ENCODE peak calls at places on chromosomes 11 and 22, in nine cellular contexts. One of them, this sample, is unnamed.

GRCh38 chr22:36562261-36562835 is 33.4 kb upstream of the EIF3D start:
- DNase-seq in DMS53: peak
- DNase-seq in tibial nerve: no peak
- DNase-seq in T-helper 2 cell: no peak
- DNase-seq in stimulated activated CD4-positive, alpha-beta T cell treated with anti-CD3 and anti-CD28 coated beads, TNF-alpha, amount 100 ng/mL, for 48 hours: no peak
- DNase-seq in AG08395: peak
- DNase-seq in stimulated activated naive CD4-positive, alpha-beta T cell: no peak
- DNase-seq in lower leg skin: peak
- DNase-seq in HFFc6: peak
- DNase-seq in this sample: no peak

GRCh38 chr11:111905391-111905790 is 6.2 kb downstream of the CRYAB start:
- DNase-seq in DMS53: no peak
- DNase-seq in tibial nerve: no peak
- DNase-seq in T-helper 2 cell: no peak
- DNase-seq in stimulated activated CD4-positive, alpha-beta T cell treated with anti-CD3 and anti-CD28 coated beads, TNF-alpha, amount 100 ng/mL, for 48 hours: no peak
- DNase-seq in AG08395: no peak
- DNase-seq in stimulated activated naive CD4-positive, alpha-beta T cell: no peak
- DNase-seq in lower leg skin: no peak
- DNase-seq in HFFc6: no peak
- DNase-seq in this sample: no peak

GRCh38 chr11:126840201-126840886 is 160.2 kb downstream of the KIRREL3 start:
- DNase-seq in DMS53: no peak
- DNase-seq in tibial nerve: no peak
- DNase-seq in T-helper 2 cell: no peak
- DNase-seq in stimulated activated CD4-positive, alpha-beta T cell treated with anti-CD3 and anti-CD28 coated beads, TNF-alpha, amount 100 ng/mL, for 48 hours: no peak
- DNase-seq in AG08395: peak
- DNase-seq in stimulated activated naive CD4-positive, alpha-beta T cell: no peak
- DNase-seq in lower leg skin: no peak
- DNase-seq in HFFc6: peak
- DNase-seq in this sample: peak

GRCh38 chr22:43186272-43187170 is at the start of gene TTLL12:
- DNase-seq in DMS53: peak
- DNase-seq in tibial nerve: no peak
- DNase-seq in T-helper 2 cell: peak
- DNase-seq in stimulated activated CD4-positive, alpha-beta T cell treated with anti-CD3 and anti-CD28 coated beads, TNF-alpha, amount 100 ng/mL, for 48 hours: peak
- DNase-seq in AG08395: peak
- DNase-seq in stimulated activated naive CD4-positive, alpha-beta T cell: peak
- DNase-seq in lower leg skin: no peak
- DNase-seq in HFFc6: peak
- DNase-seq in this sample: peak

GRCh38 chr11:121552160-121552559 is 99.4 kb upstream of the SORL1-AS1 start:
- DNase-seq in DMS53: no peak
- DNase-seq in tibial nerve: no peak
- DNase-seq in T-helper 2 cell: no peak
- DNase-seq in stimulated activated CD4-positive, alpha-beta T cell treated with anti-CD3 and anti-CD28 coated beads, TNF-alpha, amount 100 ng/mL, for 48 hours: no peak
- DNase-seq in AG08395: no peak
- DNase-seq in stimulated activated naive CD4-positive, alpha-beta T cell: no peak
- DNase-seq in lower leg skin: no peak
- DNase-seq in HFFc6: no peak
- DNase-seq in this sample: peak

GRCh38 chr11:105609832-105610781 is at the start of gene GRIA4:
- DNase-seq in DMS53: peak
- DNase-seq in tibial nerve: peak
- DNase-seq in T-helper 2 cell: peak
- DNase-seq in stimulated activated CD4-positive, alpha-beta T cell treated with anti-CD3 and anti-CD28 coated beads, TNF-alpha, amount 100 ng/mL, for 48 hours: no peak
- DNase-seq in AG08395: peak
- DNase-seq in stimulated activated naive CD4-positive, alpha-beta T cell: no peak
- DNase-seq in lower leg skin: no peak
- DNase-seq in HFFc6: peak
- DNase-seq in this sample: no peak

GRCh38 chr11:59668950-59669610 is at the start of gene PATL1:
- DNase-seq in DMS53: peak
- DNase-seq in tibial nerve: peak
- DNase-seq in T-helper 2 cell: peak
- DNase-seq in stimulated activated CD4-positive, alpha-beta T cell treated with anti-CD3 and anti-CD28 coated beads, TNF-alpha, amount 100 ng/mL, for 48 hours: peak
- DNase-seq in AG08395: peak
- DNase-seq in stimulated activated naive CD4-positive, alpha-beta T cell: peak
- DNase-seq in lower leg skin: peak
- DNase-seq in HFFc6: peak
- DNase-seq in this sample: peak

GRCh38 chr11:67273260-67273990 is 7.2 kb downstream of the GRK2 start:
- DNase-seq in DMS53: no peak
- DNase-seq in tibial nerve: peak
- DNase-seq in T-helper 2 cell: no peak
- DNase-seq in stimulated activated CD4-positive, alpha-beta T cell treated with anti-CD3 and anti-CD28 coated beads, TNF-alpha, amount 100 ng/mL, for 48 hours: no peak
- DNase-seq in AG08395: no peak
- DNase-seq in stimulated activated naive CD4-positive, alpha-beta T cell: no peak
- DNase-seq in lower leg skin: no peak
- DNase-seq in HFFc6: no peak
- DNase-seq in this sample: no peak

GRCh38 chr11:73470036-73470624 is 93.9 kb downstream of the RELT start:
- DNase-seq in DMS53: no peak
- DNase-seq in tibial nerve: no peak
- DNase-seq in T-helper 2 cell: no peak
- DNase-seq in stimulated activated CD4-positive, alpha-beta T cell treated with anti-CD3 and anti-CD28 coated beads, TNF-alpha, amount 100 ng/mL, for 48 hours: no peak
- DNase-seq in AG08395: no peak
- DNase-seq in stimulated activated naive CD4-positive, alpha-beta T cell: no peak
- DNase-seq in lower leg skin: no peak
- DNase-seq in HFFc6: no peak
- DNase-seq in this sample: no peak

GRCh38 chr11:65452806-65453490 is 30.4 kb downstream of the NEAT1 start:
- DNase-seq in DMS53: peak
- DNase-seq in tibial nerve: peak
- DNase-seq in T-helper 2 cell: no peak
- DNase-seq in stimulated activated CD4-positive, alpha-beta T cell treated with anti-CD3 and anti-CD28 coated beads, TNF-alpha, amount 100 ng/mL, for 48 hours: no peak
- DNase-seq in AG08395: peak
- DNase-seq in stimulated activated naive CD4-positive, alpha-beta T cell: no peak
- DNase-seq in lower leg skin: no peak
- DNase-seq in HFFc6: peak
- DNase-seq in this sample: no peak

GRCh38 chr11:6570691-6571427 is 32.6 kb downstream of the RRP8 start:
- DNase-seq in DMS53: no peak
- DNase-seq in tibial nerve: no peak
- DNase-seq in T-helper 2 cell: no peak
- DNase-seq in stimulated activated CD4-positive, alpha-beta T cell treated with anti-CD3 and anti-CD28 coated beads, TNF-alpha, amount 100 ng/mL, for 48 hours: no peak
- DNase-seq in AG08395: no peak
- DNase-seq in stimulated activated naive CD4-positive, alpha-beta T cell: no peak
- DNase-seq in lower leg skin: no peak
- DNase-seq in HFFc6: no peak
- DNase-seq in this sample: no peak

GRCh38 chr11:495537-495931 is 11.5 kb downstream of the RNH1 start:
- DNase-seq in DMS53: peak
- DNase-seq in tibial nerve: no peak
- DNase-seq in T-helper 2 cell: no peak
- DNase-seq in stimulated activated CD4-positive, alpha-beta T cell treated with anti-CD3 and anti-CD28 coated beads, TNF-alpha, amount 100 ng/mL, for 48 hours: no peak
- DNase-seq in AG08395: no peak
- DNase-seq in stimulated activated naive CD4-positive, alpha-beta T cell: no peak
- DNase-seq in lower leg skin: no peak
- DNase-seq in HFFc6: no peak
- DNase-seq in this sample: no peak

GRCh38 chr11:102513869-102514268 is 16.7 kb downstream of the MMP7 start:
- DNase-seq in DMS53: no peak
- DNase-seq in tibial nerve: peak
- DNase-seq in T-helper 2 cell: no peak
- DNase-seq in stimulated activated CD4-positive, alpha-beta T cell treated with anti-CD3 and anti-CD28 coated beads, TNF-alpha, amount 100 ng/mL, for 48 hours: no peak
- DNase-seq in AG08395: no peak
- DNase-seq in stimulated activated naive CD4-positive, alpha-beta T cell: no peak
- DNase-seq in lower leg skin: peak
- DNase-seq in HFFc6: no peak
- DNase-seq in this sample: no peak

GRCh38 chr11:48044577-48044976 is 64.2 kb downstream of the PTPRJ start:
- DNase-seq in DMS53: no peak
- DNase-seq in tibial nerve: no peak
- DNase-seq in T-helper 2 cell: no peak
- DNase-seq in stimulated activated CD4-positive, alpha-beta T cell treated with anti-CD3 and anti-CD28 coated beads, TNF-alpha, amount 100 ng/mL, for 48 hours: no peak
- DNase-seq in AG08395: no peak
- DNase-seq in stimulated activated naive CD4-positive, alpha-beta T cell: no peak
- DNase-seq in lower leg skin: peak
- DNase-seq in HFFc6: no peak
- DNase-seq in this sample: no peak

GRCh38 chr22:40605676-40606250 is 30.8 kb downstream of the MRTFA start:
- DNase-seq in DMS53: no peak
- DNase-seq in tibial nerve: no peak
- DNase-seq in T-helper 2 cell: no peak
- DNase-seq in stimulated activated CD4-positive, alpha-beta T cell treated with anti-CD3 and anti-CD28 coated beads, TNF-alpha, amount 100 ng/mL, for 48 hours: no peak
- DNase-seq in AG08395: peak
- DNase-seq in stimulated activated naive CD4-positive, alpha-beta T cell: no peak
- DNase-seq in lower leg skin: no peak
- DNase-seq in HFFc6: peak
- DNase-seq in this sample: peak

GRCh38 chr11:14567064-14567651 is 47.0 kb upstream of the PSMA1 start:
- DNase-seq in DMS53: no peak
- DNase-seq in tibial nerve: no peak
- DNase-seq in T-helper 2 cell: no peak
- DNase-seq in stimulated activated CD4-positive, alpha-beta T cell treated with anti-CD3 and anti-CD28 coated beads, TNF-alpha, amount 100 ng/mL, for 48 hours: no peak
- DNase-seq in AG08395: no peak
- DNase-seq in stimulated activated naive CD4-positive, alpha-beta T cell: no peak
- DNase-seq in lower leg skin: no peak
- DNase-seq in HFFc6: no peak
- DNase-seq in this sample: no peak

GRCh38 chr22:23549198-23549595 is 30.9 kb downstream of the IGLL1 start:
- DNase-seq in DMS53: no peak
- DNase-seq in tibial nerve: no peak
- DNase-seq in T-helper 2 cell: no peak
- DNase-seq in stimulated activated CD4-positive, alpha-beta T cell treated with anti-CD3 and anti-CD28 coated beads, TNF-alpha, amount 100 ng/mL, for 48 hours: no peak
- DNase-seq in AG08395: no peak
- DNase-seq in stimulated activated naive CD4-positive, alpha-beta T cell: no peak
- DNase-seq in lower leg skin: no peak
- DNase-seq in HFFc6: no peak
- DNase-seq in this sample: no peak

GRCh38 chr22:18035740-18036139 is 11.4 kb upstream of the MICAL3 start:
- DNase-seq in DMS53: no peak
- DNase-seq in tibial nerve: no peak
- DNase-seq in T-helper 2 cell: no peak
- DNase-seq in stimulated activated CD4-positive, alpha-beta T cell treated with anti-CD3 and anti-CD28 coated beads, TNF-alpha, amount 100 ng/mL, for 48 hours: no peak
- DNase-seq in AG08395: no peak
- DNase-seq in stimulated activated naive CD4-positive, alpha-beta T cell: no peak
- DNase-seq in lower leg skin: no peak
- DNase-seq in HFFc6: no peak
- DNase-seq in this sample: peak

GRCh38 chr11:74142624-74143023 is 28.2 kb downstream of the C2CD3 start:
- DNase-seq in DMS53: no peak
- DNase-seq in tibial nerve: no peak
- DNase-seq in T-helper 2 cell: no peak
- DNase-seq in stimulated activated CD4-positive, alpha-beta T cell treated with anti-CD3 and anti-CD28 coated beads, TNF-alpha, amount 100 ng/mL, for 48 hours: no peak
- DNase-seq in AG08395: peak
- DNase-seq in stimulated activated naive CD4-positive, alpha-beta T cell: no peak
- DNase-seq in lower leg skin: no peak
- DNase-seq in HFFc6: peak
- DNase-seq in this sample: peak

GRCh38 chr11:39220069-39220468 is 2239.4 kb downstream of the LRRC4C start:
- DNase-seq in DMS53: no peak
- DNase-seq in tibial nerve: no peak
- DNase-seq in T-helper 2 cell: no peak
- DNase-seq in stimulated activated CD4-positive, alpha-beta T cell treated with anti-CD3 and anti-CD28 coated beads, TNF-alpha, amount 100 ng/mL, for 48 hours: no peak
- DNase-seq in AG08395: no peak
- DNase-seq in stimulated activated naive CD4-positive, alpha-beta T cell: no peak
- DNase-seq in lower leg skin: no peak
- DNase-seq in HFFc6: no peak
- DNase-seq in this sample: no peak

GRCh38 chr11:82869657-82870056 is 30.6 kb downstream of the PRCP start:
- DNase-seq in DMS53: no peak
- DNase-seq in tibial nerve: no peak
- DNase-seq in T-helper 2 cell: no peak
- DNase-seq in stimulated activated CD4-positive, alpha-beta T cell treated with anti-CD3 and anti-CD28 coated beads, TNF-alpha, amount 100 ng/mL, for 48 hours: no peak
- DNase-seq in AG08395: peak
- DNase-seq in stimulated activated naive CD4-positive, alpha-beta T cell: no peak
- DNase-seq in lower leg skin: peak
- DNase-seq in HFFc6: no peak
- DNase-seq in this sample: no peak

GRCh38 chr11:926341-926916 is 759 bp downstream of the AP2A2 start:
- DNase-seq in DMS53: peak
- DNase-seq in tibial nerve: no peak
- DNase-seq in T-helper 2 cell: no peak
- DNase-seq in stimulated activated CD4-positive, alpha-beta T cell treated with anti-CD3 and anti-CD28 coated beads, TNF-alpha, amount 100 ng/mL, for 48 hours: no peak
- DNase-seq in AG08395: peak
- DNase-seq in stimulated activated naive CD4-positive, alpha-beta T cell: no peak
- DNase-seq in lower leg skin: peak
- DNase-seq in HFFc6: peak
- DNase-seq in this sample: peak

GRCh38 chr22:48871176-48871840 is 956.4 kb downstream of the BRD1 start:
- DNase-seq in DMS53: no peak
- DNase-seq in tibial nerve: no peak
- DNase-seq in T-helper 2 cell: no peak
- DNase-seq in stimulated activated CD4-positive, alpha-beta T cell treated with anti-CD3 and anti-CD28 coated beads, TNF-alpha, amount 100 ng/mL, for 48 hours: no peak
- DNase-seq in AG08395: no peak
- DNase-seq in stimulated activated naive CD4-positive, alpha-beta T cell: no peak
- DNase-seq in lower leg skin: no peak
- DNase-seq in HFFc6: no peak
- DNase-seq in this sample: no peak

GRCh38 chr11:45288395-45288794 is 2.3 kb upstream of the SYT13 start:
- DNase-seq in DMS53: no peak
- DNase-seq in tibial nerve: no peak
- DNase-seq in T-helper 2 cell: no peak
- DNase-seq in stimulated activated CD4-positive, alpha-beta T cell treated with anti-CD3 and anti-CD28 coated beads, TNF-alpha, amount 100 ng/mL, for 48 hours: no peak
- DNase-seq in AG08395: no peak
- DNase-seq in stimulated activated naive CD4-positive, alpha-beta T cell: no peak
- DNase-seq in lower leg skin: no peak
- DNase-seq in HFFc6: no peak
- DNase-seq in this sample: no peak

GRCh38 chr11:110432713-110433392 is 3.1 kb downstream of the FDX1 start:
- DNase-seq in DMS53: no peak
- DNase-seq in tibial nerve: no peak
- DNase-seq in T-helper 2 cell: no peak
- DNase-seq in stimulated activated CD4-positive, alpha-beta T cell treated with anti-CD3 and anti-CD28 coated beads, TNF-alpha, amount 100 ng/mL, for 48 hours: no peak
- DNase-seq in AG08395: no peak
- DNase-seq in stimulated activated naive CD4-positive, alpha-beta T cell: no peak
- DNase-seq in lower leg skin: no peak
- DNase-seq in HFFc6: no peak
- DNase-seq in this sample: peak

GRCh38 chr22:29555065-29555644 is 1.6 kb upstream of the THOC5 start:
- DNase-seq in DMS53: no peak
- DNase-seq in tibial nerve: peak
- DNase-seq in T-helper 2 cell: no peak
- DNase-seq in stimulated activated CD4-positive, alpha-beta T cell treated with anti-CD3 and anti-CD28 coated beads, TNF-alpha, amount 100 ng/mL, for 48 hours: no peak
- DNase-seq in AG08395: peak
- DNase-seq in stimulated activated naive CD4-positive, alpha-beta T cell: no peak
- DNase-seq in lower leg skin: no peak
- DNase-seq in HFFc6: peak
- DNase-seq in this sample: no peak

GRCh38 chr11:85718991-85719807 is 33.2 kb upstream of the CCDC89 start:
- DNase-seq in DMS53: peak
- DNase-seq in tibial nerve: peak
- DNase-seq in T-helper 2 cell: no peak
- DNase-seq in stimulated activated CD4-positive, alpha-beta T cell treated with anti-CD3 and anti-CD28 coated beads, TNF-alpha, amount 100 ng/mL, for 48 hours: no peak
- DNase-seq in AG08395: peak
- DNase-seq in stimulated activated naive CD4-positive, alpha-beta T cell: no peak
- DNase-seq in lower leg skin: peak
- DNase-seq in HFFc6: peak
- DNase-seq in this sample: peak

GRCh38 chr11:22707119-22707899 is 40.9 kb downstream of the GAS2 start:
- DNase-seq in DMS53: peak
- DNase-seq in tibial nerve: no peak
- DNase-seq in T-helper 2 cell: no peak
- DNase-seq in stimulated activated CD4-positive, alpha-beta T cell treated with anti-CD3 and anti-CD28 coated beads, TNF-alpha, amount 100 ng/mL, for 48 hours: no peak
- DNase-seq in AG08395: no peak
- DNase-seq in stimulated activated naive CD4-positive, alpha-beta T cell: no peak
- DNase-seq in lower leg skin: no peak
- DNase-seq in HFFc6: no peak
- DNase-seq in this sample: no peak

GRCh38 chr11:9851366-9851765 is 187.5 kb downstream of the SWAP70 start:
- DNase-seq in DMS53: no peak
- DNase-seq in tibial nerve: no peak
- DNase-seq in T-helper 2 cell: no peak
- DNase-seq in stimulated activated CD4-positive, alpha-beta T cell treated with anti-CD3 and anti-CD28 coated beads, TNF-alpha, amount 100 ng/mL, for 48 hours: no peak
- DNase-seq in AG08395: no peak
- DNase-seq in stimulated activated naive CD4-positive, alpha-beta T cell: no peak
- DNase-seq in lower leg skin: no peak
- DNase-seq in HFFc6: peak
- DNase-seq in this sample: peak

This sample was measured in trophoblast cell.